ENCODE peak calls at places on chromosome 10, in eight cellular contexts. O, U, H, R, G, Y, J and I are unnamed samples.

GRCh38 chr10:116737582-116738358 is 4.6 kb downstream of the HSPA12A start:
- DNase-seq in O (peak; percentile 47), U (no peak), H (no peak), R (no peak), G (no peak), Y (no peak), J (no peak), I (no peak)

GRCh38 chr10:30736685-30737232 is 107.2 kb upstream of the LYZL2 start:
- DNase-seq in O (no peak), U (peak; percentile 99), H (no peak), R (peak; percentile 36), G (peak; percentile 100), Y (peak; percentile 25), J (peak; percentile 99), I (no peak)

GRCh38 chr10:70378122-70378521 is 4.3 kb downstream of the LRRC20 start:
- DNase-seq in O (no peak), U (peak; percentile 90), H (no peak), R (peak; percentile 90), G (peak; percentile 97), Y (no peak), J (peak; percentile 48), I (no peak)

GRCh38 chr10:16646474-16647059 is 124.9 kb upstream of the C1QL3 start:
- DNase-seq in O (no peak), U (no peak), H (no peak), R (no peak), G (peak; percentile 78), Y (no peak), J (no peak), I (no peak)

GRCh38 chr10:50574932-50575331 is 48.8 kb downstream of the SGMS1 start:
- DNase-seq in O (no peak), U (no peak), H (no peak), R (no peak), G (no peak), Y (no peak), J (no peak), I (no peak)

GRCh38 chr10:96511044-96511945 is 2.4 kb downstream of the TLL2 start:
- DNase-seq in O (no peak), U (no peak), H (peak; percentile 67), R (peak; percentile 57), G (no peak), Y (peak; percentile 44), J (no peak), I (no peak)

GRCh38 chr10:131725736-131726459 is 174.9 kb upstream of the PPP2R2D start:
- DNase-seq in O (no peak), U (no peak), H (peak; percentile 11), R (no peak), G (no peak), Y (no peak), J (no peak), I (no peak)

GRCh38 chr10:100866010-100866409 is 46.8 kb upstream of the SLF2 start:
- DNase-seq in O (no peak), U (no peak), H (no peak), R (no peak), G (no peak), Y (no peak), J (no peak), I (no peak)

GRCh38 chr10:116461680-116462079 is 34.0 kb downstream of the PNLIPRP3 start:
- DNase-seq in O (no peak), U (no peak), H (no peak), R (no peak), G (no peak), Y (no peak), J (no peak), I (no peak)

GRCh38 chr10:90742189-90742588 is 115.7 kb downstream of the HTR7 start:
- DNase-seq in O (no peak), U (no peak), H (no peak), R (no peak), G (peak; percentile 56), Y (no peak), J (peak; percentile 54), I (no peak)

GRCh38 chr10:74947781-74948401 is 121.5 kb downstream of the KAT6B start:
- DNase-seq in O (no peak), U (no peak), H (no peak), R (no peak), G (no peak), Y (no peak), J (no peak), I (no peak)

GRCh38 chr10:127563718-127564553 is 14.8 kb downstream of the NPS start:
- DNase-seq in O (no peak), U (no peak), H (peak; percentile 42), R (no peak), G (no peak), Y (peak; percentile 26), J (no peak), I (peak; percentile 42)

GRCh38 chr10:17512341-17513001 is 58.1 kb upstream of the ST8SIA6 start:
- DNase-seq in O (no peak), U (peak; percentile 91), H (peak; percentile 78), R (peak; percentile 61), G (peak; percentile 100), Y (peak; percentile 55), J (peak; percentile 99), I (no peak)

DNA sequence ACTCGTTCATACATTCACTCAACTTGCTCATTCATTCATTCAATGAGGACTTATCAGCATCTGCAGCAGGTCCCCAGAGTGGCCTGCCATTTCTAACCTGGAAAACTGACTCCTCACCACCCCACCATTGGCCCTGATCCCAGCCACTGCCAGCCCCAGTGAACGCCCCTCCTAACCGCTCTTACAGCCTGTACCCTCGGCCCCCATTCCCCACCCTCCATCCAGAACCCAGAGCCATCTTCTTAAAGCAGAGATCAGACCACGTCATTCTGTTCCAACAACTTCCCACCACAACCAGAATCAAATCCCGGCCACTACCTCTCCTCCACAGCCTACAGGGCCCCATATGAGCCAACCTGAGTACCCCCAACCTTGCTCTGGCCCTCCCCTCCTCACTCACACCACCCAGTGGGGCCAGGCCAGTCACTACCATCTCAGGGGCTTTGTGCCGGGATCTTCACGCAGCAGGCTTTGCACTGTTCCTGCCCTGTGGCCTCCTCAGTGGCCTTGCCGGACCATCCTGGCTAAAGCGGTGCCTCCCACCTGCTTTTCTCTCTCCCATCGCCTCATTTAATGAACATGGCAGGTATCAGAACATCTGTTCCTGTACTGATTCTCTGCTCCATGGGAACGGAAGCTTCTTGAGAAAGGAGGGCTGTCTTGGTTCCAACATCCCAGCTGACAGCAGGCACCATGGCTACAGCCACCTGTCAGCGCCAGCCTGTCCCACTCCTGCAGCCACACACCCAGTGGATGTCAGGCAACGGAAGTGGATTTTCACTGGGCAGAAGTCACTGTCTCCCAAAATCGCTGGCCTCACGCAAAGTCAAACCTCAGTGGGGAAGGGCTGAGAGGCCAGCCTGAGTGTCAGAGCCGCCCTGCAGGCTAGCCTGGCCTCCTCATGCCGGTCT is 45.4 kb downstream of the FAM53B start:
- DNase-seq in O (no peak), U (no peak), H (no peak), R (no peak), G (no peak), Y (no peak), J (no peak), I (no peak)
- H3K27ac ChIP-seq in O (peak overlapping the region; percentile 100), U (no peak overlapping the region), H (no peak overlapping the region), R (peak overlapping the region; percentile 21), G (no peak overlapping the region), Y (no peak overlapping the region), J (no peak overlapping the region), I (peak overlapping the region; percentile 14)

GRCh38 chr10:80199828-80200227 is 5.5 kb downstream of the ANXA11 start:
- DNase-seq in O (no peak), U (no peak), H (peak; percentile 58), R (no peak), G (peak; percentile 20), Y (peak; percentile 43), J (peak; percentile 91), I (peak; percentile 67)
- TF ChIP-seq CTCF in O (no peak), U (peak; percentile 31), H (no peak), R (no peak), G (no peak), Y (peak; percentile 43), J (peak; percentile 39), I (no peak)

GRCh38 chr10:86506499-86506898 is 15.1 kb downstream of the WAPL start:
- DNase-seq in O (no peak), U (no peak), H (no peak), R (no peak), G (no peak), Y (no peak), J (no peak), I (no peak)

GRCh38 chr10:86504510-86504909 is 17.1 kb downstream of the WAPL start:
- DNase-seq in O (no peak), U (no peak), H (no peak), R (no peak), G (no peak), Y (no peak), J (no peak), I (no peak)

GRCh38 chr10:86508217-86508616 is 13.4 kb downstream of the WAPL start:
- DNase-seq in O (no peak), U (no peak), H (no peak), R (no peak), G (no peak), Y (no peak), J (no peak), I (no peak)

GRCh38 chr10:86509145-86509544 is 12.4 kb downstream of the WAPL start:
- DNase-seq in O (no peak), U (no peak), H (no peak), R (no peak), G (no peak), Y (no peak), J (no peak), I (no peak)

DNA sequence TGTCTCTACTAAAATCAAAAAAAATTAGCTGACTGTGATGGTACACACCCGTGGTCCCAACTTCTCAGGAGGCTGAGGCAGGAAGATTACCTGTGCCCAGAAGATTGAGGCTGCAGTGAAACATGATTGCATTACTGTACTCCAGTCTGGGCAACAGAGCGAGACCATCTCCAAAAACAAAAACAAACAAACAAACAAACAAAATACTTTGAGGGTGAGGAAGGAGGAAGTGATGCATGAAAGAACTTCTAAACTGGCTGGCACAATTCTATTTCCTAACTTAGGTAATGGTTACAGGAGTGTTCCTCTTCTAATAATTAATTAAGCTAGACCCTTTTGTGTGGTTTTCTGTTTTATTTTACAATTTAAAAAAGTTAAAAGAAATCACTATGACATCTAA is 15.5 kb downstream of the WAPL start:
- DNase-seq in O (no peak), U (no peak), H (no peak), R (no peak), G (no peak), Y (no peak), J (no peak), I (no peak)
- H3K27ac ChIP-seq in O (no peak overlapping the region), U (no peak overlapping the region), H (no peak overlapping the region), R (no peak overlapping the region), G (no peak overlapping the region), Y (no peak overlapping the region), J (no peak overlapping the region), I (no peak overlapping the region)

GRCh38 chr10:78742406-78742729 is 326.4 kb upstream of the ZMIZ1 start:
- DNase-seq in O (no peak), U (no peak), H (no peak), R (no peak), G (no peak), Y (no peak), J (no peak), I (no peak)

GRCh38 chr10:78742730-78743615 is 325.8 kb upstream of the ZMIZ1 start:
- DNase-seq in O (no peak), U (no peak), H (no peak), R (no peak), G (no peak), Y (no peak), J (no peak), I (no peak)

GRCh38 chr10:78745445-78745844 is 323.3 kb upstream of the ZMIZ1 start:
- DNase-seq in O (no peak), U (no peak), H (no peak), R (no peak), G (no peak), Y (no peak), J (no peak), I (no peak)

GRCh38 chr10:78746178-78746763 is 322.5 kb upstream of the ZMIZ1 start:
- DNase-seq in O (no peak), U (no peak), H (no peak), R (no peak), G (no peak), Y (no peak), J (no peak), I (no peak)

GRCh38 chr10:78744521-78745090 is 324.2 kb upstream of the ZMIZ1 start:
- DNase-seq in O (no peak), U (no peak), H (no peak), R (no peak), G (no peak), Y (peak; percentile 75), J (no peak), I (no peak)
- TF ChIP-seq CTCF in O (no peak), U (no peak), H (no peak), R (no peak), G (no peak), Y (no peak), J (no peak), I (no peak)